ENCODE peak calls at places on chromosomes 4 and X, in six cellular contexts. B is cardiac muscle cell, W is left ventricle myocardium inferior, M is neural progenitor cell, H is adrenal gland, Y is thoracic aorta. T is an unnamed sample.
A peak's percentile ranks its signal among the peaks of the same experiment; 100 is the strongest.

GRCh38 chrX:153397256-153397960 is 3.7 kb downstream of the PNMA6E start:
- DNase-seq in B (no peak), W (no peak), M (no peak), H (no peak), Y (no peak), T (no peak)

GRCh38 chr4:81666491-81666890 is 194.8 kb upstream of the RASGEF1B start:
- DNase-seq in B (no peak), W (no peak), M (no peak), H (no peak), Y (no peak), T (no peak)

GRCh38 chr4:8396762-8397406 is 43.6 kb downstream of the ACOX3 start:
- DNase-seq in B (no peak), W (no peak), M (no peak), H (no peak), Y (no peak), T (no peak)

GRCh38 chr4:73520821-73521220 is 39.3 kb downstream of the AFM start:
- DNase-seq in B (peak; percentile 93), W (no peak), M (peak; percentile 56), H (no peak), Y (no peak), T (no peak)

GRCh38 chr4:25368315-25368714 is 8.7 kb upstream of the ANAPC4 start:
- DNase-seq in B (peak; percentile 36), W (no peak), M (no peak), H (no peak), Y (no peak), T (no peak)

GRCh38 chrX:30971761-30972603 is 82.9 kb upstream of the TAB3 start:
- DNase-seq in B (peak; percentile 58), W (no peak), M (peak; percentile 56), H (peak; percentile 20), Y (no peak), T (no peak)

GRCh38 chr4:41213563-41214157 is 682 bp downstream of the APBB2 start:
- DNase-seq in B (peak; percentile 30), W (peak; percentile 28), M (no peak), H (peak; percentile 43), Y (no peak), T (no peak)

GRCh38 chr4:26062221-26062620 is 148.2 kb downstream of the SMIM20 start:
- DNase-seq in B (no peak), W (no peak), M (no peak), H (no peak), Y (no peak), T (no peak)

DNA sequence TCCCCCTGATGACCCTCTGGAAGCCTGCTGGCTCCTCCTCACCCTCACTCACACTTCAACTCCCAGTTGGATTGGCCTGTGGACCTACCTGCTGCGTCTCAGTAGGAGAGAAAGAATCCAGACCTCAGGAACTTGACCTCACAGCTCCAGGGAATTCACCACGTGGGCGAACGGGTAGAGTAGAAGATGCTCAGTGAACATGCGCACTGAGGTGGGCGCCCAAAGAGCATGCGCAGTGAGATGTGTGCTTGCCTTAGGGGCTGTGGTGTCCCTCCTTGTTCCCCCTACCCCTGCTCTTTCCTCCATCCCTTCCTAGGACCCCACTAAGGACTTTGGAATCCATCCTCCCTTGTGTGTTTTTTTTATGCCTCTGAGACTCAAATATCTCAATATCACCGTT is 12.9 kb downstream of the FOXR2 start:
- DNase-seq in B (no peak), W (no peak), M (no peak), H (no peak), Y (no peak), T (no peak)
- H3K9me3 ChIP-seq in B (no peaks in the 10 kb centered on the region), W (no peaks in the 10 kb centered on the region), M (peaks cover 38% of the 10 kb centered on the region), H (no peaks in the 10 kb centered on the region), Y (no peaks in the 10 kb centered on the region), T (no peaks in the 10 kb centered on the region)

GRCh38 chr4:123043793-123044425 is 121.5 kb upstream of the NUDT6 start:
- DNase-seq in B (no peak), W (no peak), M (no peak), H (no peak), Y (no peak), T (no peak)
- H3K9me3 ChIP-seq in B (no peaks in the 10 kb centered on the region), W (peaks cover 50% of the 10 kb centered on the region), M (peaks cover 5% of the 10 kb centered on the region), H (peaks cover 18% of the 10 kb centered on the region), Y (peaks cover 31% of the 10 kb centered on the region), T (peaks cover 2% of the 10 kb centered on the region)

GRCh38 chr4:87109121-87109520 is 111.3 kb downstream of the KLHL8 start:
- DNase-seq in B (no peak), W (no peak), M (no peak), H (no peak), Y (no peak), T (no peak)
- H3K9me3 ChIP-seq in B (no peaks in the 10 kb centered on the region), W (no peaks in the 10 kb centered on the region), M (no peaks in the 10 kb centered on the region), H (no peaks in the 10 kb centered on the region), Y (no peaks in the 10 kb centered on the region), T (no peaks in the 10 kb centered on the region)

DNA sequence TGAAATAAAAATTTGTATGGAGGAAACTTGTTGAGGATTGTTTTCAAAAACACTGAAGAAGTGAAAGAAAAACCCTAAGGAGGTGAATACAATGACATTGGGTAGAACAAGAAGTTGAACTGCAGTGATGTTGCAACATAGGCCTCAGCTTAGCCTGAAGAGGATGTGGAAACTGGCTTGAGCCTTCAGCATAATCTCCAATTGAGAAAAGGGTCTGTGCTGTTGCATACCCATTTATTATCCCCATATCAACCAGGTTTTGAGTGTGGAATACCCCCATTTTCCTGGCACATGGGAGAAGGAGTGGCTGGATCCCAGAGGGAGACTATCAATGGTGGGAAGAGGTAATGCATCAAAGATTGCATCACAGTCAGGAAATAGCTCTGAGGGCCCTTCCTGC is 695.0 kb upstream of the HS3ST1 start:
- DNase-seq in B (peak; percentile 31), W (no peak), M (no peak), H (no peak), Y (no peak), T (no peak)
- H3K9me3 ChIP-seq in B (no peaks in the 10 kb centered on the region), W (peaks cover 7% of the 10 kb centered on the region), M (no peaks in the 10 kb centered on the region), H (no peaks in the 10 kb centered on the region), Y (no peaks in the 10 kb centered on the region), T (no peaks in the 10 kb centered on the region)

DNA sequence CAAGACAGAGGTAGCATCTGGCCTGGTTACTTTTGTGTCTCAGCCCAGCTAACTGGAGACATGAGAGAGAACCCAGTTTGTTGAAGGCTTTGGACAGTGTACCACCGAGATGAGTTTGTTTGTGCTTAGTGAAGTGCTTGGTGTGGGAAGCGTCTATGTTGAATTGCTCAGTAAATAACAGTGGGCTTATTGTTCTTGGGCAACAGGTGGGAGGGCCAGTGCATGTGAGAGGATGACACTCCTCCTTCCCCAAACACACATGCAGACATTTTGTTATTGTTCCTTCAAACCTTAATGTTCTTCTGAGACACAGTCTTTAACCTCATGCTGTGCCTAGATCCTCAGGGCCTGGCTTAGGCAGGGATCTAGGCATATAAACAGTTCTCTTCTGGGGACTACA is 39.7 kb downstream of the MSN start:
- DNase-seq in B (no peak), W (no peak), M (no peak), H (no peak), Y (no peak), T (no peak)
- H3K9me3 ChIP-seq in B (no peaks in the 10 kb centered on the region), W (no peaks in the 10 kb centered on the region), M (no peaks in the 10 kb centered on the region), H (no peaks in the 10 kb centered on the region), Y (no peaks in the 10 kb centered on the region), T (no peaks in the 10 kb centered on the region)

DNA sequence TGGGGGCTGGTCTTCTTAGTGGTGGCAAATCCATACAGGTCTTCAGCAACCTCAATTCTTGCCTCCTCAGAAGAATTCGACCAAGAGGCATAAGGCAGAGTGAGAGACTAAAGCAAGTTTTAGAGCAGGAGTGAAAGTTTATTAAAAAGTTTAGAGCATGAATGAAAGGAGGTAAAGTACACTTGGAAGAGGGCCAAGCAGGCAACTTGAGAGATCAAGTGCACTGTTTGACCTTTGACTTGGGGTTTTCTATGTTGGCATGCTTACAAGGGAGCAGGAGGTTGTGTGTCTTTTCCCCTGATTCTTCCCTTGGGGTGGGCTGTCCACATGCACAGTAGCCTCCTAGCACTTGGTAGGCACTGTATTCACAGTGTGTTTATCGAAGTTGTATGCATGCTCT is 91.2 kb downstream of the CPE start:
- DNase-seq in B (no peak), W (no peak), M (no peak), H (no peak), Y (no peak), T (no peak)
- H3K9me3 ChIP-seq in B (no peaks in the 10 kb centered on the region), W (peaks cover 20% of the 10 kb centered on the region), M (peaks cover 30% of the 10 kb centered on the region), H (peaks cover 6% of the 10 kb centered on the region), Y (no peaks in the 10 kb centered on the region), T (peaks cover 4% of the 10 kb centered on the region)

GRCh38 chr4:175986-176385 is 51.7 kb downstream of the ZNF718 start:
- DNase-seq in B (no peak), W (no peak), M (no peak), H (no peak), Y (no peak), T (no peak)
- H3K9me3 ChIP-seq in B (peaks cover 5% of the 10 kb centered on the region), W (peaks cover 100% of the 10 kb centered on the region), M (peaks cover 59% of the 10 kb centered on the region), H (peaks cover 9% of the 10 kb centered on the region), Y (peaks cover 87% of the 10 kb centered on the region), T (peaks cover 39% of the 10 kb centered on the region)

GRCh38 chrX:128992107-128992971 is 531.0 kb downstream of the SMARCA1 start:
- DNase-seq in B (no peak), W (no peak), M (no peak), H (no peak), Y (no peak), T (no peak)
- H3K9me3 ChIP-seq in B (no peaks in the 10 kb centered on the region), W (peaks cover 22% of the 10 kb centered on the region), M (peaks cover 15% of the 10 kb centered on the region), H (no peaks in the 10 kb centered on the region), Y (no peaks in the 10 kb centered on the region), T (no peaks in the 10 kb centered on the region)

DNA sequence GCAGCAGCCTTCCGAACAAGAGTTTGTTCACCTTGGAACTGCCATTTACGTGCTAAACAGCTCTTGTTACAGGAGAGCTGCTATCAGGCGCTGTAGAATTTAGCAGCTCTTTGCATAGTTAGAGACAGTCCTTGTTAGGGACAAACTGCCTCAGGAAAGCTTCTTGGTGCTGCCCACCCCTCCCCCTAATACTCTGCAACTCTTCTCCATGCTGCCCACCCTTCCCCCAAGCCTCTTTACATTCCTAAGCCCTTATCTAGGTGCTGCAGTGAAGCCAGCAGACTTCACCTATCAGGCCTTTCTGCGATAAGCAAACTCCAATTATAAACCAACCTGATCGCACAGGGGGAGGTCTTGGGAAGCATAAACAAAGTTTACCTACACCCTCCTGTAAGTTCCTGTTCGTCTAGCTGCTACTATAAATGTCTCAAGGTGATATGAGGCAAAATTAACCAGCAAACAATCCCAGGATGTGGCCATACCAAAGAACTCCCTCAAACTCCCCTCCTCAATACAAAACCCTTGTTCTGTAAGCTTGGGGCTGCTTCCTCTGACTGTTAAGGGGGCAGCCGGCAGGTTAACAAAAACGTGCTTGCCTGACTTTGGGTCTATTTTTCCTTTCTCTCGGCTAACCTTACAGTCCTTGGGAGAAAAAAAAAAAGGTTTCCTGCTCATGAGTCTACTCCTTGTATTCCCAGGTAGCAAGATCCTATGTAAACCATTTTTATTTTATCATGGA is 74.0 kb upstream of the GC start:
- DNase-seq in B (no peak), W (no peak), M (peak; percentile 51), H (no peak), Y (no peak), T (no peak)
- H3K9me3 ChIP-seq in B (no peaks in the 10 kb centered on the region), W (peaks cover 37% of the 10 kb centered on the region), M (peaks cover 17% of the 10 kb centered on the region), H (no peaks in the 10 kb centered on the region), Y (peaks cover 3% of the 10 kb centered on the region), T (no peaks in the 10 kb centered on the region)